ENCODE peak calls at places on chromosomes 2 and 18, in five cellular contexts. J is small intestine, B is lower lobe of right lung, V is psoas muscle, C is IMR-90. Q is an unnamed sample.

GRCh38 chr2:67437132-67437531 is 40.0 kb downstream of the ETAA1 start:
- DNase-seq in V (no peak), B (no peak), C (peak), J (no peak), Q (no peak)

GRCh38 chr18:55351980-55352714 is 235.8 kb downstream of the TCF4 start:
- DNase-seq in J (no peak), B (no peak), C (peak), V (no peak), Q (no peak)

GRCh38 chr2:171882095-171882769 is 11.8 kb downstream of the SLC25A12 start:
- DNase-seq in C (peak), B (no peak), J (no peak), V (no peak), Q (no peak)

GRCh38 chr2:45938649-45939511 is 287.4 kb downstream of the PRKCE start:
- DNase-seq in J (peak), V (peak), B (peak), C (peak), Q (peak)

GRCh38 chr2:238291550-238292281 is 3.3 kb upstream of the PER2 start:
- DNase-seq in V (no peak), B (no peak), C (no peak), J (no peak), Q (no peak)

GRCh38 chr2:62992561-62992960 is 58.1 kb upstream of the OTX1 start:
- DNase-seq in C (no peak), V (no peak), J (peak), B (no peak), Q (no peak)

GRCh38 chr2:7379799-7380198 is 462.6 kb downstream of the RNF144A start:
- DNase-seq in V (no peak), B (no peak), J (no peak), C (no peak), Q (no peak)

GRCh38 chr18:11322006-11322405 is 172.6 kb upstream of the PIEZO2 start:
- DNase-seq in C (peak), B (no peak), V (no peak), J (no peak), Q (no peak)

GRCh38 chr2:104793971-104794370 is 59.9 kb upstream of the POU3F3 start:
- DNase-seq in J (no peak), B (no peak), C (no peak), V (no peak), Q (no peak)

GRCh38 chr2:30068067-30068466 is 78.7 kb upstream of the YPEL5 start:
- DNase-seq in C (no peak), B (no peak), V (no peak), J (no peak), Q (no peak)

GRCh38 chr2:108612153-108612513 is 77.9 kb downstream of the LIMS1 start:
- DNase-seq in J (no peak), B (peak), V (no peak), C (peak), Q (no peak)

GRCh38 chr2:10720983-10721343 is 467 bp upstream of the ATP6V1C2 start:
- DNase-seq in C (no peak), J (peak), B (peak), V (no peak), Q (no peak)

GRCh38 chr2:17387591-17387990 is 130.6 kb downstream of the RAD51AP2 start:
- DNase-seq in V (no peak), J (no peak), B (no peak), C (no peak), Q (no peak)

GRCh38 chr2:179020156-179020750 is 29.7 kb downstream of the CCDC141 start:
- DNase-seq in J (peak), C (no peak), V (no peak), B (no peak), Q (no peak)

GRCh38 chr2:95012881-95013550 is 12.5 kb upstream of the MAL start:
- DNase-seq in B (no peak), J (no peak), V (no peak), C (no peak), Q (no peak)

GRCh38 chr2:84309281-84309680 is 149.8 kb downstream of the SUCLG1 start:
- DNase-seq in B (no peak), C (no peak), J (no peak), V (no peak), Q (no peak)

GRCh38 chr2:1863861-1864260 is 119.5 kb upstream of the PXDN start:
- DNase-seq in V (no peak), C (no peak), J (no peak), B (no peak), Q (no peak)

GRCh38 chr2:78315368-78315767 is 710.1 kb upstream of the REG3G start:
- DNase-seq in C (no peak), B (no peak), V (no peak), J (no peak), Q (no peak)

GRCh38 chr2:71748227-71748626 is 294.9 kb downstream of the DYSF start:
- DNase-seq in C (peak), J (no peak), B (no peak), V (peak), Q (peak)

GRCh38 chr2:6913415-6914157 is 3.6 kb upstream of the RNF144A start:
- DNase-seq in B (no peak), J (no peak), C (no peak), V (no peak), Q (no peak)

GRCh38 chr2:119760876-119761275 is 1.2 kb downstream of the PTPN4 start:
- DNase-seq in C (peak), B (no peak), V (no peak), J (peak), Q (no peak)

GRCh38 chr2:109612991-109613921 is 510 bp downstream of the SEPTIN10 start:
- DNase-seq in B (peak), V (peak), J (peak), C (peak), Q (peak)

GRCh38 chr2:217940261-217941220 is 62.3 kb downstream of the TNS1 start:
- DNase-seq in C (no peak), V (peak), J (no peak), B (peak), Q (no peak)

GRCh38 chr2:225270861-225271260 is 128.6 kb upstream of the NYAP2 start:
- DNase-seq in C (peak), J (peak), V (no peak), B (no peak), Q (no peak)

GRCh38 chr2:228541794-228542193 is 360.3 kb upstream of the SPHKAP start:
- DNase-seq in B (no peak), J (no peak), V (no peak), C (peak), Q (no peak)

GRCh38 chr18:57959278-57959677 is 84.7 kb upstream of the NEDD4L start:
- DNase-seq in C (peak), V (no peak), J (peak), B (peak), Q (no peak)

GRCh38 chr2:45494275-45494977 is 116.6 kb downstream of the SRBD1 start:
- DNase-seq in V (no peak), B (no peak), J (peak), C (peak), Q (no peak)

GRCh38 chr2:228526687-228527086 is 345.2 kb upstream of the SPHKAP start:
- DNase-seq in B (no peak), J (no peak), C (no peak), V (no peak), Q (no peak)

GRCh38 chr18:41829648-41830516 is 125.2 kb upstream of the PIK3C3 start:
- DNase-seq in J (no peak), B (no peak), C (no peak), V (no peak), Q (no peak)

GRCh38 chr2:44598731-44599529 is 237.2 kb downstream of the CAMKMT start:
- DNase-seq in B (no peak), J (no peak), V (no peak), C (no peak), Q (no peak)

DNA sequence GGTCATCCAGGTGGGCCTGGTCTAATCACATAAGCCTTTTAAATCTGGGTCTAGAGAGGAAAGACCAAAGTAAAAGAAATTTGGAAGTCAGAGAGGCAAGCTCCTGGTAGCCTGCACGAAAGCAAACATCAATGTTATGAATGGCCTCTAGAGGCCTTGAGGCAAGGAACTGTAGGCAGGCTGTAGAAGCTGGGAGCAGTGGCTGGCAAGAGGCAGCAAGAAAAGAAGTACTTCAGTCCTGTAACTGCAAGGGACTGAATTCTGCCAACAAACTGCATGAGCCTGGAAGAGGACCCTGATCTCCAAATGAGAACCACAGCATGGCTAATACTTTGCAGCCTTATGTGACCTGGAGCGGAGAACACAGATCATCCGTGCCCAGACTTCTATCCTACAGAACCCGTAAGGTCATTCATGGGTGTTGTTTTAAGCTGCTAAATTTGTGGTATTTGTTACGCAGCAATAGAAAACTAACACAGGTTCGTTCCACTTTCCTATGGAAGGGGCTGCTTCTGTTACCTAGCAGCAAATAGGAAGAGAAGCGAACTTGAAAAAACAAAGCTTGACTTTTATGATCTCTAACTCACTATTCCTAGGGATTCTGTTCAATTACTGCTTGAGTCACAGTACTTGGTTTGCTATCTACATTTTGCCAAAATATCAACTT is 1.2 kb downstream of the IMMT start:
- DNase-seq in J (peak), V (no peak), B (no peak), C (no peak), Q (no peak)
- H3K27ac ChIP-seq in J (peak), V (peak), B (peak), C (no peak), Q (peak)

GRCh38 chr18:62587689-62588088 is 64.9 kb downstream of the ZCCHC2 start:
- DNase-seq in C (no peak), B (no peak), V (no peak), J (no peak), Q (no peak)
- H3K27ac ChIP-seq in C (no peak), B (no peak), V (no peak), J (no peak), Q (no peak)

GRCh38 chr2:130756041-130756720 is 841 bp downstream of the AMER3 start:
- DNase-seq in V (no peak), C (no peak), J (no peak), B (no peak), Q (no peak)
- H3K27ac ChIP-seq in V (no peak), C (no peak), J (no peak), B (no peak), Q (no peak)

GRCh38 chr18:62900132-62900883 is 185.0 kb downstream of the PHLPP1 start:
- DNase-seq in C (no peak), B (no peak), J (no peak), V (no peak), Q (no peak)

GRCh38 chr18:62899534-62899933 is 184.2 kb downstream of the PHLPP1 start:
- DNase-seq in J (no peak), C (no peak), B (no peak), V (no peak), Q (no peak)

GRCh38 chr18:62894681-62895390 is 179.5 kb downstream of the PHLPP1 start:
- DNase-seq in B (no peak), J (no peak), V (no peak), C (peak), Q (no peak)

GRCh38 chr18:62898359-62898758 is 183.0 kb downstream of the PHLPP1 start:
- DNase-seq in V (no peak), C (no peak), J (no peak), B (no peak), Q (no peak)

DNA sequence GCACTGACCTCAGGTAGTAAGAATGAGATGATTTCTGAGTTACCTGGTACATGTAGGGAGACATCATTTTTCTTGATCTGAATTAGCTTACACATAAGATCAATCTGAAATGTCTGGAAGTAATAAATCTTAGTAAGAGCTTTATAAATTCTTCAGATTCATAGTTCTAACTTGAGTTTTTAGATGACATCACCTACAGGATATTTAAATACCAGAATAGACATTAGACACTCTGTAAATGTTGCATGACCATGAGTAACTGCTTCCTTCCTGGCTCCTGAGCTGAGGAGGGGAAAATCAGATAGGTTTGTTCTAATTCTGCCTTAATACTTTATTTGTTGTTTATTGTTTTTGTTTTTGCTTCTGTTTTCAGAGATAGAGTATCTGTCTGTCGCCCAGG is 181.8 kb downstream of the PHLPP1 start:
- DNase-seq in B (no peak), V (no peak), C (peak), J (no peak), Q (no peak)
- H3K27ac ChIP-seq in B (no peak), V (no peak), C (peak), J (no peak), Q (no peak)

GRCh38 chr2:241095594-241096290 is 6.3 kb downstream of the MTERF4 start:
- DNase-seq in J (peak), V (no peak), C (no peak), B (no peak), Q (no peak)

GRCh38 chr2:241103176-241103595 is 1.1 kb upstream of the MTERF4 start:
- DNase-seq in V (no peak), B (no peak), C (no peak), J (no peak), Q (no peak)

GRCh38 chr2:241102239-241102803 is at the start of gene MTERF4:
- DNase-seq in B (peak), V (peak), C (peak), J (peak), Q (peak)

GRCh38 chr2:241096979-241097378 is 5.1 kb downstream of the MTERF4 start:
- DNase-seq in J (no peak), V (no peak), C (no peak), B (no peak), Q (no peak)

GRCh38 chr2:241099246-241099645 is 2.8 kb downstream of the MTERF4 start:
- DNase-seq in B (no peak), J (no peak), V (no peak), C (no peak), Q (no peak)
- H3K27ac ChIP-seq in B (no peak), J (no peak), V (no peak), C (no peak), Q (no peak)

GRCh38 chr2:207201416-207201815 is 35.7 kb upstream of the KLF7 start:
- DNase-seq in V (no peak), J (no peak), C (no peak), B (no peak), Q (no peak)

GRCh38 chr2:207203056-207203455 is 37.3 kb upstream of the KLF7 start:
- DNase-seq in V (no peak), B (no peak), J (no peak), C (no peak), Q (no peak)

GRCh38 chr2:207205173-207205957 is 39.6 kb upstream of the KLF7 start:
- DNase-seq in V (no peak), B (no peak), J (no peak), C (no peak), Q (no peak)

GRCh38 chr2:207200136-207200535 is 34.4 kb upstream of the KLF7 start:
- DNase-seq in C (no peak), J (no peak), V (no peak), B (no peak), Q (no peak)

GRCh38 chr2:207202645-207203044 is 36.9 kb upstream of the KLF7 start:
- DNase-seq in J (peak), B (no peak), C (peak), V (no peak), Q (no peak)
- H3K27ac ChIP-seq in J (no peak), B (no peak), C (no peak), V (no peak), Q (no peak)

GRCh38 chr2:190511104-190511503 is 23.4 kb downstream of the NEMP2 start:
- DNase-seq in B (no peak), J (no peak), V (no peak), C (peak), Q (no peak)

GRCh38 chr2:190514676-190515075 is 19.8 kb downstream of the NEMP2 start:
- DNase-seq in V (no peak), J (no peak), C (peak), B (no peak), Q (no peak)

GRCh38 chr2:190513877-190514276 is 20.6 kb downstream of the NEMP2 start:
- DNase-seq in B (no peak), C (no peak), J (no peak), V (no peak), Q (no peak)

GRCh38 chr2:190515687-190516086 is 18.8 kb downstream of the NEMP2 start:
- DNase-seq in C (no peak), B (no peak), J (no peak), V (no peak), Q (no peak)

DNA sequence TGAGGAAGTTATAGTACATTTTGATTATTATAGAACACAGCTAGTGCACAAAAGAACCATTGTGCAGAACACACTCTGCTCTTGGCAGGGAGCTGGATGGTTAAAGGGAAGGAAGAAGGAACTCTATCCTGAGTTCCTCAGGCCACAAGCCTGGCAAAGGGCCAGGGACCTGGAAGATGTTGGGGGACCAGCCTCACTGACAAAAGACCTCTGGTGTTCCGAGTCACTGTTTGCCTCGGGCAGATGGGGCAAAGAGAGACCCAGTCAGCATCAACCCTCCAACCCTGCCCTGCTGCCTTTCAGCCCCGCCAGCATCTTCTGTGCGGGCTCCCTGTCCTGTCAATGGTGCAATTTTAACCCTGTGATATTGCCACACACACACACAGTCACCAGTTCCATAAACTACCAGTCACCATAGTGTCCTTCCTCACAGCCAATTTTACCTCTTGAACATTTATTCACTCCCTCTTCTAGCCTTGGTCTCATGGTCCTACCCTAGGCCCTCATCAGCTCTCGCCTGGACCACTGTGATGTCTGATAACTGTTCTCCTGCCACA is 21.9 kb downstream of the NEMP2 start:
- DNase-seq in V (no peak), B (no peak), C (no peak), J (no peak), Q (no peak)
- H3K27ac ChIP-seq in V (no peak), B (no peak), C (no peak), J (no peak), Q (no peak)

DNA sequence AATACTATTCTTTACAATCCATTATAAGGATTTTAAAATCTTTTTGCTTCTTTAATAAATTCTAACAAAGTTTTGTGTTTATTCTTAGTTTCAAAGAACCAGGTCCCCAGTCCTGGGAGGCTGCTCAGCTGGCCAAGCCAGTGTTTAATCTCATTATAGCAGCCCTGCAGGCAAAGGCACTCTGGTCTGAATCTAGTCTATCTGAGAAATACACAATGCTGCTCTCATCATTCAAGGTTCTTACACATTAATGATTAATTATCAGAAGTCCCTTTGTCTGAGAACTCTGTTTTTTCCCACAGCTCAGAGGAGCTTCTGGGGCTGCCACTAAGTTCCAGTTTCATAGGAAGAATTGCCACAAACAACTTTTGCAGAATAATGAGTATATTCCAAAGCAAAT is 27.7 kb downstream of the KCTD18 start:
- DNase-seq in V (no peak), J (no peak), B (no peak), C (no peak), Q (no peak)
- H3K27ac ChIP-seq in V (no peak), J (no peak), B (no peak), C (no peak), Q (no peak)

GRCh38 chr2:97935719-97936161 is 60.0 kb downstream of the TMEM131 start:
- DNase-seq in V (no peak), C (peak), J (peak), B (no peak), Q (no peak)
- H3K27ac ChIP-seq in V (peak), C (peak), J (no peak), B (no peak), Q (no peak)